ENCODE peak calls at places on chromosomes 11 and 22, in eight cellular contexts. One of them, this sample, is unnamed.

GRCh38 chr11:121613724-121614123 is 161.0 kb upstream of the SORL1-AS1 start:
- DNase-seq in K562: no peak
- DNase-seq in HCT116: no peak
- DNase-seq in breast epithelium: no peak
- DNase-seq in upper lobe of left lung: no peak
- DNase-seq in H1: no peak
- DNase-seq in spleen: no peak
- DNase-seq in stomach: no peak
- DNase-seq in this sample: no peak

GRCh38 chr11:131185915-131186314 is 184.5 kb upstream of the NTM start:
- DNase-seq in K562: no peak
- DNase-seq in HCT116: no peak
- DNase-seq in breast epithelium: no peak
- DNase-seq in upper lobe of left lung: no peak
- DNase-seq in H1: no peak
- DNase-seq in spleen: no peak
- DNase-seq in stomach: no peak
- DNase-seq in this sample: no peak

GRCh38 chr22:43152355-43153071 is 1.2 kb downstream of the TSPO start:
- DNase-seq in K562: peak; percentile 25
- DNase-seq in HCT116: no peak
- DNase-seq in breast epithelium: peak; percentile 65
- DNase-seq in upper lobe of left lung: peak; percentile 88
- DNase-seq in H1: peak; percentile 65
- DNase-seq in spleen: peak; percentile 96
- DNase-seq in stomach: peak; percentile 93
- DNase-seq in this sample: peak; percentile 89

GRCh38 chr22:43829904-43830851 is 18.1 kb upstream of the EFCAB6 start:
- DNase-seq in K562: no peak
- DNase-seq in HCT116: no peak
- DNase-seq in breast epithelium: no peak
- DNase-seq in upper lobe of left lung: peak; percentile 84
- DNase-seq in H1: no peak
- DNase-seq in spleen: peak; percentile 56
- DNase-seq in stomach: no peak
- DNase-seq in this sample: peak; percentile 91

GRCh38 chr22:42280836-42281235 is 10.4 kb upstream of the TCF20 start:
- DNase-seq in K562: no peak
- DNase-seq in HCT116: no peak
- DNase-seq in breast epithelium: no peak
- DNase-seq in upper lobe of left lung: no peak
- DNase-seq in H1: no peak
- DNase-seq in spleen: peak; percentile 51
- DNase-seq in stomach: no peak
- DNase-seq in this sample: peak; percentile 42

GRCh38 chr22:40583058-40583741 is 53.3 kb downstream of the MRTFA start:
- DNase-seq in K562: no peak
- DNase-seq in HCT116: no peak
- DNase-seq in breast epithelium: no peak
- DNase-seq in upper lobe of left lung: no peak
- DNase-seq in H1: no peak
- DNase-seq in spleen: no peak
- DNase-seq in stomach: no peak
- DNase-seq in this sample: no peak

GRCh38 chr11:1702506-1702905 is 5.5 kb downstream of the KRTAP5-6 start:
- DNase-seq in K562: no peak
- DNase-seq in HCT116: no peak
- DNase-seq in breast epithelium: peak; percentile 15
- DNase-seq in upper lobe of left lung: no peak
- DNase-seq in H1: no peak
- DNase-seq in spleen: peak; percentile 4
- DNase-seq in stomach: no peak
- DNase-seq in this sample: no peak

GRCh38 chr11:57493507-57494503 is 21.7 kb downstream of the SLC43A1 start:
- DNase-seq in K562: peak; percentile 78
- DNase-seq in HCT116: peak; percentile 73
- DNase-seq in breast epithelium: peak; percentile 55
- DNase-seq in upper lobe of left lung: no peak
- DNase-seq in H1: peak; percentile 93
- DNase-seq in spleen: peak; percentile 90
- DNase-seq in stomach: peak; percentile 83
- DNase-seq in this sample: no peak

GRCh38 chr11:83671295-83671694 is 385.1 kb upstream of the CCDC90B start:
- DNase-seq in K562: no peak
- DNase-seq in HCT116: no peak
- DNase-seq in breast epithelium: no peak
- DNase-seq in upper lobe of left lung: no peak
- DNase-seq in H1: no peak
- DNase-seq in spleen: no peak
- DNase-seq in stomach: no peak
- DNase-seq in this sample: no peak

GRCh38 chr11:119694334-119694733 is 34.7 kb downstream of the NECTIN1 start:
- DNase-seq in K562: no peak
- DNase-seq in HCT116: no peak
- DNase-seq in breast epithelium: no peak
- DNase-seq in upper lobe of left lung: no peak
- DNase-seq in H1: no peak
- DNase-seq in spleen: no peak
- DNase-seq in stomach: peak; percentile 63
- DNase-seq in this sample: no peak

GRCh38 chr11:113974741-113975470 is at the start of gene HTR3A:
- DNase-seq in K562: peak; percentile 72
- DNase-seq in HCT116: peak; percentile 69
- DNase-seq in breast epithelium: no peak
- DNase-seq in upper lobe of left lung: peak; percentile 58
- DNase-seq in H1: peak; percentile 76
- DNase-seq in spleen: no peak
- DNase-seq in stomach: peak; percentile 92
- DNase-seq in this sample: no peak

GRCh38 chr11:13135385-13136271 is 126.5 kb downstream of the RASSF10 start:
- DNase-seq in K562: peak; percentile 41
- DNase-seq in HCT116: no peak
- DNase-seq in breast epithelium: peak; percentile 64
- DNase-seq in upper lobe of left lung: no peak
- DNase-seq in H1: no peak
- DNase-seq in spleen: no peak
- DNase-seq in stomach: no peak
- DNase-seq in this sample: no peak

GRCh38 chr22:45934659-45935341 is 42.2 kb downstream of the WNT7B start:
- DNase-seq in K562: no peak
- DNase-seq in HCT116: peak; percentile 93
- DNase-seq in breast epithelium: peak; percentile 50
- DNase-seq in upper lobe of left lung: peak; percentile 70
- DNase-seq in H1: no peak
- DNase-seq in spleen: no peak
- DNase-seq in stomach: peak; percentile 37
- DNase-seq in this sample: no peak

GRCh38 chr22:48451891-48452290 is 1375.8 kb downstream of the BRD1 start:
- DNase-seq in K562: no peak
- DNase-seq in HCT116: no peak
- DNase-seq in breast epithelium: no peak
- DNase-seq in upper lobe of left lung: no peak
- DNase-seq in H1: no peak
- DNase-seq in spleen: peak; percentile 32
- DNase-seq in stomach: no peak
- DNase-seq in this sample: no peak

GRCh38 chr11:65432686-65433582 is 10.3 kb downstream of the NEAT1 start:
- DNase-seq in K562: peak; percentile 62
- DNase-seq in HCT116: no peak
- DNase-seq in breast epithelium: peak; percentile 10
- DNase-seq in upper lobe of left lung: no peak
- DNase-seq in H1: no peak
- DNase-seq in spleen: no peak
- DNase-seq in stomach: no peak
- DNase-seq in this sample: no peak

GRCh38 chr11:93542753-93543246 is 391 bp downstream of the SMCO4 start:
- DNase-seq in K562: no peak
- DNase-seq in HCT116: no peak
- DNase-seq in breast epithelium: no peak
- DNase-seq in upper lobe of left lung: peak; percentile 92
- DNase-seq in H1: peak; percentile 84
- DNase-seq in spleen: peak; percentile 89
- DNase-seq in stomach: peak; percentile 43
- DNase-seq in this sample: no peak

GRCh38 chr11:20275987-20276660 is 87.4 kb upstream of the HTATIP2 start:
- DNase-seq in K562: no peak
- DNase-seq in HCT116: no peak
- DNase-seq in breast epithelium: no peak
- DNase-seq in upper lobe of left lung: no peak
- DNase-seq in H1: no peak
- DNase-seq in spleen: no peak
- DNase-seq in stomach: no peak
- DNase-seq in this sample: no peak

DNA sequence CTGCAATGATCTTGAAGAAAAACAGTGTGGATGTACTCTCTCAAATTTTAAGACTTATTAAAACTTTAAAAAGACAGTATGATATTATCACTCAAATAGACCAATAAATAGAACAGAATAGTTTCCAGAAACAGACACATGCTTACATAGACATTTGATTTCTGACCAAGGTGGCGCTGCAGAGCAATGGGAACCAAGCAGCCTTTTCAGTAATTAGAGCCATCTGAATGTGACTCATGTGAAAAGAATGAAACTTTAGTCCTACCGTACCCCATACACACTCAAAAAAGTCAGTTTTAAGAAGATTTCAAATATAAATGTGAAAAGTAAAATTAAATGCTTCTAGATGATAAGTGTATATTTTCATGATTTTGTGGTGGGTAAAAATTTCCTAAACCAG is 74.2 kb upstream of the MS4A8 start:
- DNase-seq in K562: peak; percentile 38
- DNase-seq in HCT116: peak; percentile 53
- DNase-seq in breast epithelium: no peak
- DNase-seq in upper lobe of left lung: no peak
- DNase-seq in H1: no peak
- DNase-seq in spleen: no peak
- DNase-seq in stomach: peak; percentile 34
- DNase-seq in this sample: no peak
- TF ChIP-seq CTCF in K562: peak; percentile 41
- TF ChIP-seq CTCF in HCT116: peak; percentile 52
- TF ChIP-seq CTCF in breast epithelium: no peak
- TF ChIP-seq CTCF in upper lobe of left lung: peak; percentile 22
- TF ChIP-seq CTCF in H1: peak; percentile 40
- TF ChIP-seq CTCF in spleen: no peak
- TF ChIP-seq CTCF in stomach: no peak
- TF ChIP-seq CTCF in this sample: no peak

GRCh38 chr11:9089636-9090035 is 1.8 kb downstream of the SCUBE2 start:
- DNase-seq in K562: no peak
- DNase-seq in HCT116: no peak
- DNase-seq in breast epithelium: no peak
- DNase-seq in upper lobe of left lung: no peak
- DNase-seq in H1: no peak
- DNase-seq in spleen: no peak
- DNase-seq in stomach: no peak
- DNase-seq in this sample: no peak
- TF ChIP-seq POLR2A in K562: no peak
- TF ChIP-seq POLR2A in HCT116: no peak
- TF ChIP-seq POLR2A in breast epithelium: no peak
- TF ChIP-seq POLR2A in upper lobe of left lung: no peak
- TF ChIP-seq POLR2A in H1: no peak
- TF ChIP-seq POLR2A in spleen: no peak
- TF ChIP-seq POLR2A in stomach: no peak
- TF ChIP-seq POLR2A in this sample: no peak

GRCh38 chr22:26648011-26648497 is 9.3 kb upstream of the MIAT start:
- DNase-seq in K562: no peak
- DNase-seq in HCT116: no peak
- DNase-seq in breast epithelium: no peak
- DNase-seq in upper lobe of left lung: peak; percentile 71
- DNase-seq in H1: peak; percentile 74
- DNase-seq in spleen: peak; percentile 84
- DNase-seq in stomach: no peak
- DNase-seq in this sample: no peak
- TF ChIP-seq POLR2AphosphoS5 in K562: no peak
- TF ChIP-seq POLR2AphosphoS5 in HCT116: no peak
- TF ChIP-seq POLR2AphosphoS5 in breast epithelium: no peak
- TF ChIP-seq POLR2AphosphoS5 in upper lobe of left lung: no peak
- TF ChIP-seq POLR2AphosphoS5 in H1: no peak
- TF ChIP-seq POLR2AphosphoS5 in spleen: no peak
- TF ChIP-seq POLR2AphosphoS5 in stomach: no peak
- TF ChIP-seq POLR2AphosphoS5 in this sample: no peak

GRCh38 chr11:33257897-33258630 is 883 bp downstream of the HIPK3 start:
- DNase-seq in K562: peak; percentile 87
- DNase-seq in HCT116: peak; percentile 58
- DNase-seq in breast epithelium: peak; percentile 65
- DNase-seq in upper lobe of left lung: peak; percentile 97
- DNase-seq in H1: peak; percentile 80
- DNase-seq in spleen: peak; percentile 95
- DNase-seq in stomach: peak; percentile 81
- DNase-seq in this sample: peak; percentile 93
- TF ChIP-seq CTCF in K562: peak; percentile 46
- TF ChIP-seq CTCF in HCT116: peak; percentile 27
- TF ChIP-seq CTCF in breast epithelium: peak; percentile 18
- TF ChIP-seq CTCF in upper lobe of left lung: peak; percentile 65
- TF ChIP-seq CTCF in H1: no peak
- TF ChIP-seq CTCF in spleen: peak; percentile 51
- TF ChIP-seq CTCF in stomach: peak; percentile 15
- TF ChIP-seq CTCF in this sample: no peak

This sample was measured in suprapubic skin.